ENCODE peak calls at places on chromosome 3, in seven cellular contexts. H, A, T, S, W, M and Q are unnamed samples.

GRCh38 chr3:190048831-190049541 is 71.7 kb downstream of the P3H2 start:
- DNase-seq in W (no peak), A (no peak), S (peak; percentile 74), H (no peak), T (peak; percentile 27), M (no peak), Q (no peak)

GRCh38 chr3:53688066-53688465 is 158.2 kb downstream of the CHDH start:
- DNase-seq in S (no peak), M (no peak), H (no peak), W (no peak), A (no peak), T (no peak), Q (no peak)

GRCh38 chr3:133880287-133880686 is 15.4 kb downstream of the RAB6B start:
- DNase-seq in W (no peak), H (no peak), A (no peak), T (no peak), M (peak; percentile 38), S (no peak), Q (no peak)

GRCh38 chr3:70011582-70011981 is 12.0 kb downstream of the SAMMSON start:
- DNase-seq in W (no peak), M (no peak), S (no peak), H (no peak), T (no peak), A (no peak), Q (no peak)

GRCh38 chr3:71414189-71414924 is 169.2 kb downstream of the FOXP1 start:
- DNase-seq in M (no peak), T (no peak), S (peak; percentile 51), A (no peak), W (no peak), H (no peak), Q (no peak)

GRCh38 chr3:104750581-104750980 is 616.1 kb upstream of the ALCAM start:
- DNase-seq in M (no peak), H (no peak), T (no peak), S (no peak), W (no peak), A (no peak), Q (no peak)

GRCh38 chr3:25903371-25903770 is 113.5 kb downstream of the OXSM start:
- DNase-seq in A (no peak), W (no peak), H (no peak), M (no peak), S (no peak), T (no peak), Q (no peak)

GRCh38 chr3:100650651-100651611 is 41.5 kb downstream of the ADGRG7 start:
- DNase-seq in S (peak; percentile 86), M (no peak), H (no peak), A (no peak), T (no peak), W (peak; percentile 31), Q (no peak)

GRCh38 chr3:125140011-125140813 is 72.3 kb downstream of the SLC12A8 start:
- DNase-seq in H (no peak), A (no peak), S (peak; percentile 89), M (no peak), W (no peak), T (no peak), Q (no peak)

GRCh38 chr3:52493232-52494017 is 1.7 kb upstream of the STAB1 start:
- DNase-seq in W (no peak), M (no peak), A (no peak), T (no peak), H (no peak), S (no peak), Q (no peak)

GRCh38 chr3:37887824-37888223 is 26.1 kb downstream of the CTDSPL start:
- DNase-seq in M (no peak), T (no peak), A (no peak), S (no peak), W (no peak), H (no peak), Q (no peak)

GRCh38 chr3:9036327-9037112 is 73.2 kb upstream of the RAD18 start:
- DNase-seq in A (no peak), M (peak; percentile 73), S (no peak), T (peak; percentile 44), H (peak; percentile 49), W (peak; percentile 62), Q (no peak)

GRCh38 chr3:69009559-69010410 is 3.7 kb downstream of the EOGT start:
- DNase-seq in M (no peak), S (no peak), T (no peak), A (peak; percentile 26), H (no peak), W (peak; percentile 93), Q (no peak)

GRCh38 chr3:151268267-151269235 is 9.8 kb downstream of the P2RY14 start:
- DNase-seq in T (no peak), H (no peak), S (peak; percentile 10), M (peak; percentile 73), A (no peak), W (no peak), Q (no peak)

GRCh38 chr3:23761440-23761896 is 44.3 kb upstream of the UBE2E1 start:
- DNase-seq in H (no peak), A (no peak), S (peak; percentile 66), T (no peak), W (no peak), M (peak; percentile 53), Q (no peak)

GRCh38 chr3:78726545-78726944 is 1041.3 kb downstream of the ROBO1 start:
- DNase-seq in S (no peak), T (no peak), W (no peak), H (no peak), M (no peak), A (no peak), Q (no peak)

GRCh38 chr3:193878051-193878838 is 257.7 kb upstream of the HES1 start:
- DNase-seq in W (no peak), T (no peak), H (no peak), M (no peak), A (no peak), S (no peak), Q (no peak)

GRCh38 chr3:170352936-170353335 is 4.6 kb upstream of the SKIL start:
- DNase-seq in M (no peak), A (no peak), T (no peak), S (no peak), W (no peak), H (no peak), Q (no peak)

GRCh38 chr3:133592843-133593242 is 19.4 kb downstream of the CDV3 start:
- DNase-seq in W (no peak), H (no peak), T (no peak), S (no peak), A (no peak), M (no peak), Q (no peak)

GRCh38 chr3:104273046-104273649 is 1093.6 kb upstream of the ALCAM start:
- DNase-seq in M (no peak), T (no peak), S (peak; percentile 44), W (peak; percentile 17), H (no peak), A (no peak), Q (peak; percentile 1)

DNA sequence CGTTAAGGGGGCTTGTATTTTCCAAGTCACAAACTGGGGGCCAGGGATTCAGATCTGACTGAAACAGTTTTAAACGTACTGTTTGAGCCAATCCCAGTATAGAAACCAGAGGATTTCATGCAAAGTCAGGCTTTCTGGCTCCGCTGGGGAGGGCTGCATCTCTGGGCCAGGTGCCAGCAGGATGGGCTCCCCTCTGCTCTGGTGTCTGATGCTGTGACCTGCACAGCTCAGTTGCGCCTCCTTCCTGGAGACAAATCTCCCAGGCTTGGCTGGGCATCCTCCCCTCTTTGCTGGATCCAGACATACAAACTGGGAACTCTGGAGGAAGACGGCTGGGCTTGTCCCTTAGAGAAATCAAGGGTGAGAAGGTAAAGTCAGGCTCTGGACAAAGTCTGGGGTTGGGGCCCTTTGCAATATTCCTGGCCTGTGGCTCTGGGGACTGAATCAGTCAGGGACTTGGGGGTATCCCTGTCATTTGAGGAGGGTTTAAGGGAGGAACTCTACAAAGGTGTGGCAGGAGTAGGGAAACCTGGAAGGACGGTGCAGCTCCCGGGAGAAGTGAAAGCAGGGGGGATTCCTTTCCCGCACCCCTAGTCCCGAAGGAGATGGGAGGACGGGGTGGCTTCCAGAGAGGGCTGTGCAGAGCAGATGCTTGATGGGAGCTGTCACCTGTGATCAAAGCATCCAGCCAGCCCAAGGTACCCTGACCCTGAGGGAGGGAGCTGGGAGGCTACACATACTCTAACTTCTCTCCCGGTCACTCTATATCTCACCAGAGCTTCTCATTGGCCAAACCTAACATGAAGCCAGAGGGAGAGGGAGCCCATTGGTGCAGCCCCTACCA is 114.8 kb upstream of the ATP2B2 start:
- DNase-seq in W (no peak), T (no peak), S (no peak), M (no peak), A (no peak), H (no peak), Q (no peak)
- TF ChIP-seq CTCF in W (no peak), T (no peak), S (no peak), M (no peak), A (no peak), H (no peak), Q (no peak)

GRCh38 chr3:12598890-12599289 is 42.0 kb downstream of the MKRN2 start:
- DNase-seq in W (no peak), S (no peak), T (no peak), H (no peak), M (no peak), A (no peak), Q (no peak)

GRCh38 chr3:12603969-12604368 is 47.1 kb downstream of the MKRN2 start:
- DNase-seq in T (no peak), S (no peak), H (no peak), A (no peak), M (no peak), W (no peak), Q (no peak)

DNA sequence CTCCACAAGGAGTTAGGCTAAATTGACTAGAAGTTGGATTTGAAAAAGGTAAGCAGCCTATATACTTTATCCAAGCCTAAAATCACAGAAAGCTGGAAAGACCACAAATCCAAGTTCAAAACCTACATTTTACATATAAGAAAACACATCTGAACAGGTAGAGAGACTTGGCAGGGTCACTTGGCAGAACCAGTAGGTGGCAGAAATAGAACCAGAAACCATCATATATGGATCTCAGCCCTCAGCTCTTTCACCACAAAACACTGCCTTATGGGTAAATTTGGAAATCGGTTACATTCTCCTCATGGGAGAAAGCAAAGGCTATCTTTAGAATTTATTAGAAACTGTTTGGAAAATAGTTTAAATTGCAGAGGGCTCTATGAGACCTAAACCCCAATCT is 44.2 kb downstream of the MKRN2 start:
- DNase-seq in M (no peak), W (no peak), T (no peak), A (no peak), H (no peak), S (no peak), Q (no peak)
- TF ChIP-seq CTCF in M (peak; percentile 16), W (peak; percentile 27), T (no peak), A (no peak), H (peak; percentile 43), S (no peak), Q (no peak)

GRCh38 chr3:90091557-90091956 is 984.1 kb downstream of the EPHA3 start:
- DNase-seq in S (peak; percentile 36), A (peak; percentile 25), W (no peak), T (no peak), H (peak; percentile 17), M (no peak), Q (peak; percentile 26)
- TF ChIP-seq CTCF in S (peak; percentile 45), A (peak; percentile 52), W (peak; percentile 50), T (no peak), H (peak; percentile 63), M (peak; percentile 37), Q (peak; percentile 76)

DNA sequence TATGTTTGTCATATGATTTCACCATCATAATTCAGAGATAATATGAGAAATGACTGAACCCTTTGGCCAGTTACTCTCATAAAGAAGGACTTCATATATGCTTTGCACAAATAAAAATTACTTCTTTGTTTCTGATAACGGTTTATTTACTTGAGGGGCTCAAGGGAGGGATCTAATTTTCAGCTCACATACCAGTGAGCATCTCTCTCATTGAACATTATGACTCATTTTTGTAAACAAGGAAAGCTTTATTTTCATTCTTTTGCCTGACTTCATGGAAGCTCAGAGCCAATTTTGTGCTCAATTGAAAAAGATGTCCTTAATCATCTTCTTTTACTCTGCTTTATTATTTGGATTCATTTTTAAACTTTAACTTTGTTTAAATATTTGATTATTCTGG is 5.8 kb downstream of the NLGN1 start:
- DNase-seq in A (no peak), S (no peak), M (no peak), T (no peak), H (no peak), W (no peak), Q (no peak)
- TF ChIP-seq CTCF in A (no peak), S (no peak), M (no peak), T (no peak), H (no peak), W (no peak), Q (no peak)